ENCODE peak calls at places on chromosomes 13 and 19, in six cellular contexts. A, H, W, G, N and E are unnamed samples.

GRCh38 chr13:114058051-114058867 is 74.2 kb downstream of the RASA3 start:
- DNase-seq in A (no peak), H (no peak), W (no peak), G (no peak), N (no peak), E (no peak)

GRCh38 chr19:8321067-8321759 is at the start of the genes NDUFA7 and RPS28:
- DNase-seq in A (peak), H (peak), W (peak), G (peak), N (peak), E (peak)

GRCh38 chr13:75761373-75761772 is 125.2 kb downstream of the LMO7 start:
- DNase-seq in A (no peak), H (peak), W (no peak), G (no peak), N (no peak), E (no peak)

GRCh38 chr13:93425411-93425810 is 198.8 kb downstream of the GPC6 start:
- DNase-seq in A (no peak), H (no peak), W (no peak), G (no peak), N (no peak), E (no peak)

GRCh38 chr13:79781829-79782540 is 301.0 kb downstream of the NDFIP2 start:
- DNase-seq in A (no peak), H (no peak), W (no peak), G (peak), N (no peak), E (no peak)

GRCh38 chr13:93309886-93310520 is 83.4 kb downstream of the GPC6 start:
- DNase-seq in A (no peak), H (no peak), W (no peak), G (peak), N (peak), E (no peak)

GRCh38 chr19:53908106-53908932 is 759 bp upstream of the CACNG7 start:
- DNase-seq in A (peak), H (peak), W (no peak), G (peak), N (no peak), E (no peak)

GRCh38 chr13:110250258-110250891 is 56.6 kb downstream of the COL4A1 start:
- DNase-seq in A (no peak), H (no peak), W (peak), G (peak), N (no peak), E (no peak)

GRCh38 chr19:56350416-56351045 is 35.9 kb upstream of the ZSCAN5A start:
- DNase-seq in A (peak), H (peak), W (no peak), G (peak), N (peak), E (peak)

GRCh38 chr19:30855475-30855874 is 483.3 kb downstream of the ZNF536 start:
- DNase-seq in A (no peak), H (no peak), W (no peak), G (no peak), N (no peak), E (no peak)

GRCh38 chr13:27006519-27007161 is 165.0 kb downstream of the USP12 start:
- DNase-seq in A (peak), H (no peak), W (no peak), G (peak), N (no peak), E (no peak)

GRCh38 chr19:2524840-2525723 is 49.2 kb downstream of the GADD45B start:
- DNase-seq in A (no peak), H (no peak), W (peak), G (peak), N (no peak), E (no peak)

GRCh38 chr13:70178346-70178745 is 70.1 kb upstream of the KLHL1 start:
- DNase-seq in A (no peak), H (no peak), W (no peak), G (no peak), N (no peak), E (no peak)

GRCh38 chr13:104246955-104247354 is 1180.7 kb upstream of the SLC10A2 start:
- DNase-seq in A (no peak), H (no peak), W (no peak), G (no peak), N (no peak), E (no peak)

GRCh38 chr19:13029893-13030292 is 34.6 kb downstream of the NFIX start:
- DNase-seq in A (peak), H (peak), W (no peak), G (no peak), N (no peak), E (no peak)

GRCh38 chr13:98509271-98510155 is 67.4 kb downstream of the STK24 start:
- DNase-seq in A (no peak), H (peak), W (peak), G (peak), N (peak), E (no peak)

GRCh38 chr13:32234914-32235313 is 80.2 kb downstream of the ZAR1L start:
- DNase-seq in A (no peak), H (no peak), W (no peak), G (no peak), N (no peak), E (no peak)

GRCh38 chr19:4557971-4558941 is 1.2 kb downstream of the SEMA6B start:
- DNase-seq in A (peak), H (peak), W (no peak), G (no peak), N (no peak), E (peak)

GRCh38 chr13:66680031-66680430 is 550.1 kb downstream of the PCDH9 start:
- DNase-seq in A (no peak), H (no peak), W (no peak), G (no peak), N (no peak), E (no peak)

GRCh38 chr13:60158321-60158801 is 5.4 kb downstream of the DIAPH3 start:
- DNase-seq in A (no peak), H (no peak), W (no peak), G (no peak), N (no peak), E (no peak)

GRCh38 chr13:66994097-66994496 is 236.0 kb downstream of the PCDH9 start:
- DNase-seq in A (peak), H (peak), W (peak), G (no peak), N (no peak), E (no peak)

GRCh38 chr13:89708013-89708412 is 1639.5 kb upstream of the MIR17HG start:
- DNase-seq in A (no peak), H (no peak), W (no peak), G (no peak), N (no peak), E (no peak)

GRCh38 chr13:113532156-113532806 is 41.8 kb upstream of the DCUN1D2 start:
- DNase-seq in A (peak), H (no peak), W (peak), G (no peak), N (no peak), E (no peak)

GRCh38 chr13:67996101-67996500 is 766.0 kb upstream of the PCDH9 start:
- DNase-seq in A (no peak), H (no peak), W (no peak), G (no peak), N (no peak), E (no peak)

GRCh38 chr19:43651758-43652545 is 12.3 kb upstream of the CADM4 start:
- DNase-seq in A (peak), H (peak), W (no peak), G (peak), N (no peak), E (no peak)

GRCh38 chr19:30059741-30060140 is 117.7 kb downstream of the URI1 start:
- DNase-seq in A (no peak), H (no peak), W (no peak), G (no peak), N (no peak), E (no peak)

GRCh38 chr13:41954226-41954625 is 6.7 kb downstream of the VWA8 start:
- DNase-seq in A (no peak), H (no peak), W (no peak), G (no peak), N (no peak), E (no peak)

GRCh38 chr19:35328851-35329285 is at the start of gene CD22:
- DNase-seq in A (no peak), H (peak), W (no peak), G (no peak), N (no peak), E (no peak)

GRCh38 chr13:89457977-89458376 is 1786.8 kb downstream of the SLITRK5 start:
- DNase-seq in A (no peak), H (no peak), W (no peak), G (no peak), N (no peak), E (no peak)

GRCh38 chr19:4811328-4812131 is 20.0 kb downstream of the TICAM1 start:
- DNase-seq in A (peak), H (peak), W (peak), G (peak), N (no peak), E (peak)

GRCh38 chr13:72437458-72437857 is 290.0 kb downstream of the MZT1 start:
- DNase-seq in A (no peak), H (no peak), W (no peak), G (peak), N (no peak), E (no peak)

GRCh38 chr19:19464339-19465098 is 50.8 kb downstream of the TSSK6 start:
- DNase-seq in A (peak), H (no peak), W (no peak), G (no peak), N (no peak), E (no peak)

GRCh38 chr13:109043561-109044075 is 414.2 kb downstream of the MYO16 start:
- DNase-seq in A (no peak), H (no peak), W (no peak), G (no peak), N (no peak), E (no peak)

GRCh38 chr13:60043262-60043661 is 120.5 kb downstream of the DIAPH3 start:
- DNase-seq in A (no peak), H (no peak), W (no peak), G (no peak), N (no peak), E (no peak)

GRCh38 chr13:113029487-113030258 is 60.7 kb downstream of the MCF2L start:
- DNase-seq in A (peak), H (peak), W (no peak), G (no peak), N (no peak), E (peak)

GRCh38 chr19:40611096-40611495 is 9.9 kb downstream of the LTBP4 start:
- DNase-seq in A (no peak), H (peak), W (no peak), G (no peak), N (no peak), E (no peak)

GRCh38 chr19:29328586-29328985 is 115.6 kb upstream of the UQCRFS1 start:
- DNase-seq in A (no peak), H (no peak), W (no peak), G (no peak), N (no peak), E (no peak)

GRCh38 chr19:38718747-38719543 is 25.3 kb downstream of the CAPN12 start:
- DNase-seq in A (peak), H (no peak), W (peak), G (peak), N (no peak), E (no peak)

GRCh38 chr19:3547301-3547731 is 8.3 kb downstream of the TEKTIP1 start:
- DNase-seq in A (peak), H (no peak), W (no peak), G (no peak), N (no peak), E (no peak)

GRCh38 chr13:73704587-73704986 is 429.6 kb downstream of the KLF12 start:
- DNase-seq in A (no peak), H (no peak), W (no peak), G (no peak), N (no peak), E (no peak)
- TF ChIP-seq CTCF in A (no peak), H (no peak), W (no peak), G (no peak), N (no peak), E (no peak)

DNA sequence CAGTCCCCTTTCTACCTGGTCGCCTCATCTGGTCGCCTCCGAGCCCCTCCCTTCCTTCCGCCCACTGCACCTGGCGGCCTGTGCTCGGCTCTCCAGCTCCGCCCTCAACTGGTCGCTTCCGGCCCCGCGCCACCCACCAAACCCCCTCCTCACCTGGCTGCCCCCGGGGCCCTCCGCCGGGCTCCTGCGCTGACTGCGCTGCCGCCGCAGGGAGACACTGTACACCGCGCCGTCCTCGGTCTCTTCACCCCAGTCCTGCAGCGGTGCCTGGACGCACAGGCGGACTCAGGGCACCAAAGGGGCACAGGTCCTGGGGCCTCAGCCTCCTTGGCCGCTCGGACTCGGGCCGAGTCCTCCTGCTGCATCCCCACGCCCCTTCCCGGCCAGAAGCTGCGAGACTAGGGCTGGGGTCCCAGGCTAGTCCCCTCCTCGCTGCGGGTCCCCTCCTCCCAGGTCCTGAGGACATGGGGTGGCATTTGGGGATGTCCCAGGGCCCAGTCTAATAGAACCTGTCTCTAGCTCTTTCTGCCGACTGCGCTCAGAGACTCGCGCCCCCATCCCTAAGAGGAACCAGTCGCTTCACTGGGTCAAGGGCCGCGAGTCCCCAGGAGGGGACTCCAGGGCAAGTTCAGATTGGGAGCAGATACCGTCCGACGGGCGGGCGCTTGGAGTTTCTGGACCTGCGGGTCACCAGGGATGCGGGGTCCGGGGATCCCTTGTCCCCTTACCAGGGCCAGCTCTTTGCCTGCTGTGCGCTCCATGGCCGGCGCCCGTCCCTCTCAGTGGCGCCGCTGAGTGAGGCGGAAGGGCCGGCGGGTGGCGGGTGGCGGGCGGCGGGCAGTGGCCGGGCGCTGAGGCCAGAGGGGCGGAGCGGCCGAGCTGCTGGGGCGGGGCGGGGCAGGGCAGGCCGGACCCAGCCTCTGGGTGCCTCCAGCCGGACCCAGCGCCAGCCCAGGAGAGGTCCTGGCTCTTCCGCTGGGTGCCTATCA is at the start of gene RGL3:
- DNase-seq in A (peak), H (peak), W (peak), G (no peak), N (no peak), E (no peak)
- TF ChIP-seq CTCF in A (no peak), H (no peak), W (no peak), G (no peak), N (no peak), E (no peak)

DNA sequence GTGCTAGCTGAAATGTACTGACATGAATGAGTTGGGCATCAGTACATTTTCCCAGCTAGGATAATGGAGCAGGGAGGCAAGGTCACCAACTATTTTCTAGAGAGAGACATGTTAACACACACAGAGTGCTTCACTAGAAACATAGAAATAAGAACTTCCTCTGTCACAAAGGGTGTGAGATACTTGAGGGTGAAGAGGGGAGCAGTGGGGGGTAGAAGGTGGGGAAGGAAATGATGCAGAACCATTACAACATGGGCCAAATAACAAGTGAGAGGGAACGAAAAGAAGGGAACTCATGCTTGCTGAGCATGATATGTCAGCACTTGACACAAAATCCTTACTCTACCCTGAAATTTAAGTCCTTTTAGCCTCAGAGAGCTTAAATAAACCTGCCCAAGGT is 87.8 kb upstream of the RFC3 start:
- DNase-seq in A (no peak), H (peak), W (no peak), G (no peak), N (no peak), E (no peak)
- TF ChIP-seq CTCF in A (no peak), H (no peak), W (no peak), G (no peak), N (no peak), E (no peak)

DNA sequence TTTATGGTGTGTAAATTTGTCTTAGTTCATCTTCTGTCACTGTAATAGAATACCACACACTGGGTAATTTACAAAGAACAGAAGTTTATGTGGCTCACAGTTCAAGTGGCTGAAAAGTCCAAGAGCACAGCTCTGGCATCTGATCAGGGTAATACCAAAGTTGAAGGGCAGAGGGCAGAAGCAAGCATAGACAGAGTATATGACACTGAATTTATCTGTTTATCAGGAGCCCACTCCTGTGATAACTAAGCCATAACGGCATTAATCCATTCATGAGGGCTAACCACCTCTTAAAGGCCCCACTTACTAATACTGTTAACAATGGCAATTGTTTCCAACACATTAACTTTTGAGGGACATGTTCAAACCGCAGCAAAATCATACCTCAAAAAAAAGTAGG is 4.0 kb upstream of the RFXAP start:
- DNase-seq in A (no peak), H (peak), W (no peak), G (no peak), N (no peak), E (no peak)
- TF ChIP-seq CTCF in A (peak), H (peak), W (peak), G (peak), N (peak), E (peak)

DNA sequence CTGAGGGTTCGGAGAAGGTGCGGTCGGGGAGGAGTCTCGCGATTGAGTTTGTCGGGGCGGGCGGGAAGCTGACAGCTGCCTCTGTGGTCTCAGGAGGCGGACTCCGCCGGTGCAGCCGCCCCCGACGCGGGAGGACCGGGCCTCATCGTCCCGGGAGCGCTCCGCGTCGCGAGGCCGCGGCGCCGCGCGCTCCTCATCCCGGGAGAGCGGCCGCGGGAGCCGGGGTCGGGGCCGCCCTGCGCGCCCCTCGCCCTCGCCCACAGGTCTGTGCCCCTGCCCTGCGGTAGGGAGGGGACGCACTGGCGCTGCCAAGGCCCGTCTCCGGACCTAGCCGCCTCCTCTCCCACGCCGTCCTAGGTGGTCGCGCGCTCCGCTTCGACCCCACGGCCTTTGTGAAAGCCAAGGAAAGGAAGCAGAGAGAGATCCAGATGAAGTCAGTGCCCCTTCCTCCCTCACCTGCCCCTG is 6.9 kb downstream of the PGLYRP1 start:
- DNase-seq in A (no peak), H (peak), W (no peak), G (no peak), N (no peak), E (no peak)
- TF ChIP-seq CTCF in A (no peak), H (no peak), W (no peak), G (no peak), N (no peak), E (no peak)

GRCh38 chr19:49061445-49061844 is 3.2 kb downstream of the NTF4 start:
- DNase-seq in A (no peak), H (no peak), W (no peak), G (no peak), N (no peak), E (no peak)

GRCh38 chr19:49067554-49067953 is 2.9 kb upstream of the NTF4 start:
- DNase-seq in A (no peak), H (no peak), W (no peak), G (no peak), N (no peak), E (no peak)

GRCh38 chr19:49064029-49064629 is 489 bp downstream of the NTF4 start:
- DNase-seq in A (peak), H (no peak), W (no peak), G (no peak), N (no peak), E (no peak)

GRCh38 chr19:49065905-49066512 is 1.4 kb upstream of the NTF4 start:
- DNase-seq in A (no peak), H (no peak), W (no peak), G (no peak), N (no peak), E (no peak)

GRCh38 chr19:49064768-49065611 is at the start of gene NTF4:
- DNase-seq in A (peak), H (no peak), W (no peak), G (no peak), N (no peak), E (no peak)
- TF ChIP-seq CTCF in A (no peak), H (no peak), W (no peak), G (no peak), N (no peak), E (no peak)

DNA sequence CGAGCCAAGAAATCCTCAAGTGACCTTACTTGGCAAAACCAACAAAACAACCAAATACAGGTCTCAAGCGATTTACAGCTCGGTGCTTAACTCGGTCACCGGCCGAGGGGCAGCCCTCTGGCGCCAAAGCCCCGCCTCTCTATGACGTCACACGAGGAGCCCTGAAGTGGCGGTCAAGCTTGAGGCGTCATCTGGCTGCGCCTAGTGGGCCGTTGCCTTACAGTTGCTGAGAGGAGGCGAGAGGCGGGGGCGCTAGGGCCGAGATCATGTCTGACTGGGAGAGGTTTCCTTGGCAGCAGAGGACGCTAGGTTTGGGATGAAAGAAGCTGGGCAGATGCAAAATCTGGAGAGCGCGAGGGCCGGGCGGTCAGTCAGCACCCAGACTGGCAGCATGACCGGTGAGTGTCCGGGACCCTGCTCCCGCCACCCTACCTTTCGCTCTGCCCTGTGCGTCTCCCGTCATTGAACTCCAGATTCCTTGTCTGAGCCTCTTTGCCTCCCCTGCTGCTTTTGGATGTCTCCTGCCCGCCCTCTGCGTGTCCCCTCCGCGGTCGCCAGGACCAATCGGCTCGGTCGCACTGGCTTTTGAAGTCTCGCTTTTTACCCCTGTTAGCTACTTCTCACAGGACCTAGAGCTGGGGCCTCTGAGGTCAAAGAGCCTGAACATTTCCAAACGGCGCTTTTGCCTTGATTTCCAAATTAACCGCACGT is at the start of gene CDADC1:
- DNase-seq in A (peak), H (peak), W (peak), G (peak), N (peak), E (peak)
- TF ChIP-seq CTCF in A (no peak), H (no peak), W (no peak), G (no peak), N (no peak), E (no peak)